ENCODE peak calls at places on chromosomes 5 and 9, in four cellular contexts. B is AG04450, P is choroid plexus epithelial cell, M is endothelial cell. Y is an unnamed sample.

GRCh38 chr9:135225619-135226228 is 138.3 kb downstream of the OLFM1 start:
- DNase-seq in P (no peak), B (no peak), M (no peak), Y (no peak)

GRCh38 chr5:77360381-77360780 is 131.7 kb downstream of the WDR41 start:
- DNase-seq in M (no peak), P (no peak), B (no peak), Y (no peak)

GRCh38 chr5:149421372-149421685 is 42.2 kb upstream of the IL17B start:
- DNase-seq in P (no peak), B (no peak), M (no peak), Y (no peak)

GRCh38 chr9:80146466-80146865 is 574.7 kb downstream of the TLE4 start:
- DNase-seq in B (no peak), P (peak; percentile 53), M (no peak), Y (no peak)

GRCh38 chr5:88831856-88832255 is 51.1 kb downstream of the MEF2C start:
- DNase-seq in M (no peak), B (no peak), P (no peak), Y (no peak)

GRCh38 chr9:79985276-79985675 is 413.5 kb downstream of the TLE4 start:
- DNase-seq in B (no peak), P (no peak), M (no peak), Y (no peak)

GRCh38 chr5:107542428-107542827 is 128.3 kb downstream of the EFNA5 start:
- DNase-seq in P (peak; percentile 97), B (no peak), M (no peak), Y (no peak)

GRCh38 chr9:88808019-88808656 is 183.1 kb upstream of the S1PR3 start:
- DNase-seq in P (peak; percentile 64), B (no peak), M (no peak), Y (no peak)

GRCh38 chr9:98263482-98264357 is 8.3 kb upstream of the TBC1D2 start:
- DNase-seq in P (peak; percentile 91), M (peak; percentile 83), B (peak; percentile 61), Y (peak; percentile 80)

GRCh38 chr9:93154293-93154903 is 20.3 kb upstream of the NINJ1 start:
- DNase-seq in P (peak; percentile 40), B (no peak), M (peak; percentile 81), Y (peak; percentile 58)

GRCh38 chr5:54362992-54363630 is 52.7 kb upstream of the ARL15 start:
- DNase-seq in B (no peak), M (no peak), P (no peak), Y (no peak)

GRCh38 chr9:9142001-9142400 is 1342.4 kb upstream of the DMAC1 start:
- DNase-seq in P (no peak), B (no peak), M (no peak), Y (no peak)
- TF ChIP-seq CTCF in P (no peak), B (no peak), M (no peak), Y (no peak)

DNA sequence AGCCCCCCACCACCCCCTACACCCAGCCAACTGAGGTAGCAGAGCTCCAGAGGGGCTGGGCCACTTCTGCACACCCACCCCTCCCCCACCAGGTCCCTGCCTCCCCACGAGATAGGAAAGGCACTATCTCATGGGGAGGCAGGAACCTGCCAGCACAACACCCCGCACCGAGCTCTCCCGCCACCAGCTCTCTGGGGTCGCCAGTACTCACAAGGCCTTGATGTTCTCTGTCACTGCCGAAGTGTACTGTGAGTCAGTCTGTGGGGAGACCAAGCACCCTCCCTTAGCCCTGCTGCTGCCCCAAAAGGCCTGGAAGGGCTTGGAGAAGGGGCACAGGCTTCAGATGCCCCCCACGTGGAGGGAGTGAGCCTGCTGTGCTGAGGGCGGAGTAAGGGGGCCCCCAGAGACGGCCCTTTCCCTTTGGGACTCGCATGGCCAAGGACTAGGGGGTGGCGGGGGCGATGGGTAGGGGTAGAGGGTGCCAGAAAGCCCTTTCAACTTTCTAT is 5.9 kb downstream of the MGAT4B start:
- DNase-seq in P (no peak), M (no peak), B (no peak), Y (no peak)
- TF ChIP-seq CTCF in P (no peak), M (no peak), B (no peak), Y (no peak)

DNA sequence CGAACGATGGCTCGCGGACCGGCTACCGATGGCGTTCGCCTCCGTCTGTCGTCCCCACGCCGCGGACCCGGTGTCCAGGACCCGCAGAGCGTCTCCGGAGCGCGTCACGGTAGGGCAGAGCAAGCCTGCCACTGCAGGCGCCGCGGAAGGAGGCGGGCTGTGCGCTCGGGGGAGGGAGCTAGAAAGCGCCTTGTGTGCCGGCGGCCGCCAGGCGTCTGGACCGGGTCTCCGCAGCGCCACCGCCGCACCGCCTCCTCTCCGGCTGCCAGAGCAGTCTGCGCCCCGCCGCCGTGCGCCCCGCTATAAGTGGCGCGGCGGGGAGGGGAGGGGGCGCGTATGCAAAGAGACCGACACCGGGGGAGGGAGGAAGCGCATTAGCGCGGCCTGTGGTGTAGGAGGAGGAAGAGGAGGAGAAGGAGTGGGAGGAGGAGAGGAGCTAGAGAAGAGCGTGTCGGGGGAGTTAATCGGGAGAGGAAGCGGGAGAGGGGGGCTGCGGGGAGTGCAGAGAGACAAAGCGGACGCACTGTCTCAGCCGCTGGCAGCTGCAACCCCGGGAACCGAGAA is at the start of gene ENC1:
- DNase-seq in M (peak; percentile 92), P (peak; percentile 90), B (peak; percentile 42), Y (peak; percentile 72)
- TF ChIP-seq CTCF in M (peak; percentile 64), P (peak; percentile 42), B (peak; percentile 57), Y (peak; percentile 9)

GRCh38 chr9:128321343-128321742 is 904 bp downstream of the TRUB2 start:
- DNase-seq in P (no peak), M (no peak), B (no peak), Y (no peak)

GRCh38 chr9:128321879-128322341 is 337 bp downstream of the TRUB2 start:
- DNase-seq in M (no peak), B (no peak), P (no peak), Y (no peak)

GRCh38 chr9:128323192-128323730 is 622 bp downstream of the COQ4 start:
- DNase-seq in P (peak; percentile 59), M (no peak), B (no peak), Y (no peak)

GRCh38 chr9:128323786-128324185 is 1.1 kb downstream of the COQ4 start:
- DNase-seq in M (no peak), P (no peak), B (no peak), Y (no peak)

GRCh38 chr9:128322342-128323191 is at the start of the genes COQ4 and TRUB2:
- DNase-seq in M (peak; percentile 84), B (peak; percentile 78), P (peak; percentile 95), Y (peak; percentile 96)
- TF ChIP-seq CTCF in M (no peak), B (no peak), P (no peak), Y (no peak)

DNA sequence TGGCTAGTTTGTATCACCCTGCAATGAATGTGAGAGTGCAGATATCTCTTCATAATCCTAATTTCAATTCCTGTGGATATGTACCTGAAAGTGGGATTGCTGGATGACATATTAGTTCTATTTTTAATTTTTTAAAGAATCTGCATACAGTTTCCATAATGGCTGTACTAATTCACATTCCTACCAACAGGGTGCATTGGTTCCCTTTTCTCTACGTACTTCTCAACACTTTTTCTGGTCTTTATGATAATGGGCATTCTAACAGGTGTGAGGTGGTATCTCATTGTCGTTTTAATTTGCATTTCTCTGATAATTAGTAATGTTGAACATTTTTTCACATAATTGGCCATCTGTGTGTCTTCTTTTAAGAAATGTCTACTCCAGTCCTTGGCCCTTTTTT is 927.5 kb downstream of the DTWD2 start:
- DNase-seq in M (no peak), B (no peak), P (no peak), Y (no peak)
- TF ChIP-seq CTCF in M (peak; percentile 49), B (peak; percentile 4), P (no peak), Y (no peak)